ENCODE peak calls at places on chromosomes 1 and 21, in seven cellular contexts. X is neural crest cell; Y is RWPE1; I is effector memory CD4-positive, alpha-beta T cell; M is body of pancreas; K is midbrain; L is kidney epithelial cell. W is an unnamed sample.
A peak's percentile ranks its signal among the peaks of the same experiment; 100 is the strongest.

GRCh38 chr1:230303069-230303468 is 123.1 kb downstream of the PGBD5 start:
- DNase-seq in X (no peak), Y (no peak), I (no peak), M (no peak), K (no peak), L (no peak), W (no peak)

GRCh38 chr1:19398309-19398760 is 86.2 kb downstream of the SLC66A1 start:
- DNase-seq in X (no peak), Y (peak; percentile 48), I (no peak), M (peak; percentile 49), K (no peak), L (peak; percentile 79), W (no peak)

GRCh38 chr1:212827831-212828278 is 19.6 kb downstream of the SPATA45 start:
- DNase-seq in X (no peak), Y (no peak), I (no peak), M (no peak), K (no peak), L (no peak), W (no peak)

GRCh38 chr1:168321945-168322344 is 41.3 kb downstream of the TBX19 start:
- DNase-seq in X (no peak), Y (peak; percentile 42), I (no peak), M (no peak), K (peak; percentile 7), L (no peak), W (peak; percentile 41)

GRCh38 chr1:116881879-116882520 is 27.7 kb upstream of the PTGFRN start:
- DNase-seq in X (no peak), Y (peak; percentile 67), I (no peak), M (peak; percentile 93), K (no peak), L (no peak), W (no peak)

GRCh38 chr1:219367496-219367895 is 193.8 kb downstream of the LYPLAL1 start:
- DNase-seq in X (no peak), Y (no peak), I (no peak), M (no peak), K (no peak), L (no peak), W (no peak)

GRCh38 chr1:156860639-156861423 is at the start of gene NTRK1:
- DNase-seq in X (no peak), Y (peak; percentile 48), I (peak; percentile 44), M (peak; percentile 14), K (peak; percentile 27), L (no peak), W (no peak)

GRCh38 chr21:37562920-37563640 is 196.5 kb downstream of the DYRK1A start:
- DNase-seq in X (no peak), Y (no peak), I (no peak), M (peak; percentile 54), K (no peak), L (no peak), W (no peak)

GRCh38 chr1:20867062-20867461 is 80.0 kb upstream of the HP1BP3 start:
- DNase-seq in X (no peak), Y (no peak), I (no peak), M (no peak), K (no peak), L (no peak), W (no peak)

GRCh38 chr1:185853739-185854138 is 119.5 kb downstream of the HMCN1 start:
- DNase-seq in X (no peak), Y (peak; percentile 17), I (no peak), M (no peak), K (no peak), L (peak; percentile 14), W (no peak)

W was measured in keratinocyte.